ENCODE peak calls at places on chromosomes 12 and 14, in seven cellular contexts. K, L, D, C, J, V and Y are unnamed samples.

GRCh38 chr12:98551787-98552186 is 36.4 kb downstream of the TMPO start:
- DNase-seq in J (no peak), C (no peak), D (no peak), K (no peak), V (no peak), L (no peak), Y (no peak)

GRCh38 chr14:68977741-68978549 is 1.2 kb downstream of the ACTN1 start:
- DNase-seq in L (peak; percentile 27), K (peak; percentile 96), D (peak; percentile 38), J (peak; percentile 95), C (peak; percentile 83), V (peak; percentile 68), Y (no peak)

GRCh38 chr12:49279706-49280159 is 14.9 kb downstream of the TUBA1C start:
- DNase-seq in J (no peak), L (no peak), K (no peak), D (no peak), C (no peak), V (no peak), Y (no peak)

GRCh38 chr12:22180699-22181098 is 134.7 kb downstream of the CMAS start:
- DNase-seq in C (no peak), V (no peak), L (no peak), D (no peak), K (no peak), J (no peak), Y (no peak)

GRCh38 chr12:99390707-99391106 is 256.8 kb upstream of the GARIN6 start:
- DNase-seq in K (no peak), D (no peak), V (peak; percentile 61), L (no peak), C (peak; percentile 34), J (no peak), Y (no peak)

GRCh38 chr12:108861878-108862587 is 4.7 kb upstream of the SSH1 start:
- DNase-seq in C (no peak), V (no peak), J (no peak), L (no peak), D (no peak), K (no peak), Y (no peak)

GRCh38 chr12:112096667-112097066 is 11.9 kb downstream of the NAA25 start:
- DNase-seq in D (no peak), K (no peak), V (no peak), L (no peak), C (no peak), J (peak; percentile 51), Y (no peak)

GRCh38 chr12:120231316-120232011 is 30.6 kb upstream of the RPLP0 start:
- DNase-seq in L (peak; percentile 84), J (peak; percentile 78), V (peak; percentile 59), C (peak; percentile 95), K (peak; percentile 70), D (no peak), Y (no peak)

GRCh38 chr12:92363295-92364146 is 217.9 kb upstream of the BTG1 start:
- DNase-seq in D (no peak), K (no peak), L (peak; percentile 26), J (peak; percentile 15), C (no peak), V (no peak), Y (no peak)

GRCh38 chr12:131195796-131196195 is 242.1 kb downstream of the ADGRD1 start:
- DNase-seq in C (no peak), L (no peak), K (no peak), J (no peak), V (no peak), D (no peak), Y (peak; percentile 60)

GRCh38 chr14:68563256-68564131 is 229.4 kb downstream of the ZFP36L1 start:
- DNase-seq in V (no peak), J (peak; percentile 72), C (no peak), L (no peak), D (no peak), K (no peak), Y (no peak)

GRCh38 chr14:83816755-83817154 is 1713.2 kb upstream of the FLRT2 start:
- DNase-seq in C (no peak), V (no peak), J (peak; percentile 57), K (no peak), L (no peak), D (no peak), Y (no peak)

GRCh38 chr14:39267592-39268112 is 33.9 kb downstream of the MIA2 start:
- DNase-seq in J (peak; percentile 58), L (no peak), V (no peak), D (no peak), C (no peak), K (no peak), Y (no peak)

GRCh38 chr12:110349521-110350151 is 53.9 kb downstream of the ANAPC7 start:
- DNase-seq in J (no peak), K (no peak), D (no peak), L (no peak), V (no peak), C (no peak), Y (no peak)

GRCh38 chr14:104349950-104350349 is 211.6 kb downstream of the KIF26A start:
- DNase-seq in D (no peak), L (no peak), K (no peak), C (no peak), J (no peak), V (no peak), Y (no peak)

GRCh38 chr14:91438845-91439244 is 21.2 kb upstream of the CCDC88C start:
- DNase-seq in L (no peak), C (no peak), V (no peak), J (no peak), D (no peak), K (no peak), Y (no peak)

GRCh38 chr14:91444335-91445020 is 26.9 kb upstream of the CCDC88C start:
- DNase-seq in V (no peak), J (no peak), D (no peak), C (no peak), L (no peak), K (no peak), Y (no peak)

DNA sequence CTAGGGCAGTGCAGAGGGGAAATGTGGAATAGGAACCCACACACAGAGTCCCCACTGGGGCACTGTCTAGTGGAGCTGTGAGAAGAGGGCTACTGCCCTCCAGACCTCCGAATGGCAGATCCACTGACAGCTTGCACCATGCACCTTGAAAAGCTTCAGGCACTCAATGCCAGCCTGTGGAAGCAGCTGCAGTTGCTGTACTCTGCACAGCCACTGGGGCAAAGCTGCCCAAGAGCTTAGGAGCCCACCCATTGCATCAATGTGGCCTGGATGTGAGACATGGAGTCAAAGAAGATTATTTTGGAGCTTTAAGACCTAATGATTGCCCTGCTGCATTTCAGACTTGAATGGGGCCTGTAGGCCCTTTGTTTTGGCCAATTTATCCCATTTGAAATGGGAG is 21.7 kb upstream of the CCDC88C start:
- DNase-seq in V (no peak), L (no peak), C (no peak), D (no peak), K (no peak), J (no peak), Y (no peak)
- TF ChIP-seq CTCF in V (no peak), L (no peak), C (no peak), D (no peak), K (no peak), J (no peak), Y (peak; percentile 22)

GRCh38 chr12:62802981-62803380 is 132.0 kb downstream of the PPM1H start:
- DNase-seq in J (peak; percentile 18), D (no peak), L (no peak), V (no peak), C (no peak), K (no peak), Y (no peak)
- TF ChIP-seq CTCF in J (no peak), D (no peak), L (no peak), V (no peak), C (no peak), K (no peak), Y (no peak)

GRCh38 chr12:124976999-124977398 is 11.9 kb downstream of the DHX37 start:
- DNase-seq in D (no peak), L (no peak), C (no peak), V (no peak), K (no peak), J (no peak), Y (no peak)

GRCh38 chr12:124980098-124980892 is 8.6 kb downstream of the DHX37 start:
- DNase-seq in J (no peak), K (no peak), D (no peak), V (no peak), L (no peak), C (no peak), Y (no peak)

GRCh38 chr12:124975276-124975675 is 13.7 kb downstream of the DHX37 start:
- DNase-seq in C (no peak), D (no peak), J (no peak), L (no peak), K (no peak), V (no peak), Y (no peak)

DNA sequence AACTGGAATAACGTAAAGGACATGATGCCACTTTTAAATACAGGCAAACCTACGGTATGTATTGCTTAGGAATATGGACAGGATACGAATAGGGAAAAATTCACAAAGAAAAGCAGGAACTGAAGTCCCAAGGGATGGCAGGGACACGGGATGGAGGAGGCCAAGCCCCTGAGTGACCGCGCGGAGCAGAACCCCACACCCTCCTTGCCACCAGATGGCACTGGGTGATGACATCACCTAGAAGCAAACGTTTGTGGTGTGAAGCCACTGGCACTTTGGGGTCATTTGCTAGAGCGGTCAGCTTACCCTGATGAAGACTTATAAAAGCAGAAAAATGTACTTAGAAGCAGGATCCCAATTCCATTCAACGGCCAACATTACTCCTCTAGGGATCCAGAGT is 9.4 kb downstream of the DHX37 start:
- DNase-seq in V (no peak), C (no peak), L (no peak), J (no peak), K (no peak), D (no peak), Y (no peak)
- TF ChIP-seq CTCF in V (no peak), C (no peak), L (no peak), J (no peak), K (no peak), D (no peak), Y (no peak)

DNA sequence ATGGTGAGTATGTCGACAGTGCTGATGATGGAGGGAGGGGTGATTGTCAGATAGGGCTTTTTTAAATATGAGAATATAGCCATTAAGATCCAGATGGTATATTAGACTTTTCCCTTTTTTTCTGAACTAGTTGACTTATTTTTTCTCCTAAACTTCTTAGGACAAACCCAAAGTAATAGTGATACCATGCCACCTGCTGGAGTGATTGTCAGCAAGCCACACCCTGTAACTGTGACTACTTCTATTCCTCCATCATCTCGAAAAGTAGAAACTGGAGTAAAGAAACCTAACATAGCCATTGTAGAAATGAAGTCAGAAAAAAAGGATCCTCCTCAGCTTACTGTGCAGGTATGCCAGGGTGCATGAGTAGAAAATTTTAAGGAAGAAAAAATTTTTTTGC is 40.1 kb downstream of the KIAA0586 start:
- DNase-seq in L (no peak), J (no peak), K (no peak), V (no peak), C (no peak), D (no peak), Y (no peak)
- TF ChIP-seq CTCF in L (no peak), J (no peak), K (no peak), V (no peak), C (no peak), D (no peak), Y (no peak)